ENCODE peak calls at places on chromosomes 11 and 22, in five cellular contexts. S is Panc1, V is Peyer's patch, T is breast epithelium, M is endothelial cell. R is an unnamed sample.
A peak's percentile ranks its signal among the peaks of the same experiment; 100 is the strongest.

GRCh38 chr22:43516996-43517635 is 105.3 kb downstream of the MPPED1 start:
- DNase-seq in S (no peak), T (no peak), V (no peak), M (no peak), R (no peak)

GRCh38 chr11:48088682-48089050 is 108.3 kb downstream of the PTPRJ start:
- DNase-seq in M (no peak), V (peak; percentile 26), T (peak; percentile 53), S (no peak), R (no peak)

GRCh38 chr11:107272561-107272960 is 185.1 kb downstream of the CWF19L2 start:
- DNase-seq in V (no peak), M (no peak), S (no peak), T (no peak), R (no peak)

GRCh38 chr22:32764330-32765116 is 37.0 kb upstream of the TIMP3 start:
- DNase-seq in M (no peak), S (no peak), V (peak; percentile 56), T (peak; percentile 50), R (no peak)

GRCh38 chr11:128488471-128488870 is 98.9 kb downstream of the ETS1 start:
- DNase-seq in V (no peak), T (no peak), M (no peak), S (no peak), R (no peak)

GRCh38 chr11:60972182-60973030 is 926 bp downstream of the CD6 start:
- DNase-seq in M (no peak), S (no peak), V (no peak), T (no peak), R (no peak)

GRCh38 chr11:30282289-30282631 is 40.6 kb upstream of the ARL14EP start:
- DNase-seq in V (peak; percentile 78), M (peak; percentile 10), S (no peak), T (no peak), R (no peak)

GRCh38 chr11:69127091-69127850 is 28.5 kb upstream of the SMIM38 start:
- DNase-seq in V (no peak), T (no peak), S (no peak), M (no peak), R (no peak)

GRCh38 chr22:33362702-33363101 is 304.5 kb upstream of the SYN3 start:
- DNase-seq in S (no peak), V (no peak), T (no peak), M (no peak), R (no peak)

GRCh38 chr11:118917488-118918127 is 8.1 kb downstream of the BCL9L start:
- DNase-seq in S (no peak), T (peak; percentile 65), M (no peak), V (peak; percentile 87), R (no peak)

R was measured in NCI-H2107.